ENCODE peak calls at places on chromosomes 16 and 17, in six cellular contexts. P, D, O, R, Q and Y are unnamed samples.

GRCh38 chr16:60686824-60687223 is 1349.4 kb downstream of the CDH8 start:
- DNase-seq in P (no peak), D (no peak), O (no peak), R (no peak), Q (no peak), Y (no peak)

GRCh38 chr16:64450170-64450569 is 671.7 kb downstream of the CDH11 start:
- DNase-seq in P (no peak), D (peak), O (no peak), R (no peak), Q (no peak), Y (no peak)

GRCh38 chr16:1082266-1082951 is 9.9 kb downstream of the SSTR5 start:
- DNase-seq in P (no peak), D (peak), O (no peak), R (no peak), Q (peak), Y (no peak)

GRCh38 chr17:81341347-81342061 is 46.4 kb upstream of the SLC38A10 start:
- DNase-seq in P (peak), D (no peak), O (no peak), R (no peak), Q (no peak), Y (no peak)

GRCh38 chr16:4313563-4314531 is 2.0 kb upstream of the GLIS2 start:
- DNase-seq in P (no peak), D (no peak), O (no peak), R (no peak), Q (peak), Y (no peak)

GRCh38 chr16:24409045-24409444 is 130.3 kb upstream of the RBBP6 start:
- DNase-seq in P (no peak), D (no peak), O (no peak), R (peak), Q (no peak), Y (no peak)

GRCh38 chr16:57028086-57028485 is 38.7 kb downstream of the NLRC5 start:
- DNase-seq in P (no peak), D (no peak), O (no peak), R (no peak), Q (no peak), Y (no peak)

GRCh38 chr16:68676113-68676860 is 31.2 kb downstream of the CDH3 start:
- DNase-seq in P (no peak), D (no peak), O (no peak), R (no peak), Q (no peak), Y (no peak)

GRCh38 chr17:51435171-51435552 is 174.8 kb downstream of the UTP18 start:
- DNase-seq in P (no peak), D (no peak), O (no peak), R (no peak), Q (no peak), Y (no peak)

GRCh38 chr16:81493755-81494433 is 49.3 kb downstream of the CMIP start:
- DNase-seq in P (no peak), D (peak), O (peak), R (no peak), Q (peak), Y (no peak)

GRCh38 chr17:1486802-1487695 is 5.4 kb downstream of the MYO1C start:
- DNase-seq in P (peak), D (no peak), O (peak), R (peak), Q (peak), Y (peak)
- TF ChIP-seq POLR2A in P (no peak), D (no peak), O (no peak), R (no peak), Q (peak), Y (no peak)

GRCh38 chr17:65228734-65229390 is 91.7 kb downstream of the RGS9 start:
- DNase-seq in P (no peak), D (peak), O (no peak), R (no peak), Q (no peak), Y (no peak)

GRCh38 chr17:65227637-65228036 is 90.5 kb downstream of the RGS9 start:
- DNase-seq in P (no peak), D (no peak), O (no peak), R (no peak), Q (no peak), Y (no peak)

GRCh38 chr17:65230040-65230439 is 92.9 kb downstream of the RGS9 start:
- DNase-seq in P (no peak), D (no peak), O (no peak), R (no peak), Q (no peak), Y (no peak)

GRCh38 chr17:65229596-65229995 is 92.4 kb downstream of the RGS9 start:
- DNase-seq in P (no peak), D (no peak), O (no peak), R (no peak), Q (no peak), Y (no peak)

GRCh38 chr17:65228287-65228686 is 91.1 kb downstream of the RGS9 start:
- DNase-seq in P (no peak), D (no peak), O (no peak), R (no peak), Q (peak), Y (no peak)
- TF ChIP-seq POLR2A in P (no peak), D (no peak), O (no peak), R (no peak), Q (no peak), Y (no peak)

DNA sequence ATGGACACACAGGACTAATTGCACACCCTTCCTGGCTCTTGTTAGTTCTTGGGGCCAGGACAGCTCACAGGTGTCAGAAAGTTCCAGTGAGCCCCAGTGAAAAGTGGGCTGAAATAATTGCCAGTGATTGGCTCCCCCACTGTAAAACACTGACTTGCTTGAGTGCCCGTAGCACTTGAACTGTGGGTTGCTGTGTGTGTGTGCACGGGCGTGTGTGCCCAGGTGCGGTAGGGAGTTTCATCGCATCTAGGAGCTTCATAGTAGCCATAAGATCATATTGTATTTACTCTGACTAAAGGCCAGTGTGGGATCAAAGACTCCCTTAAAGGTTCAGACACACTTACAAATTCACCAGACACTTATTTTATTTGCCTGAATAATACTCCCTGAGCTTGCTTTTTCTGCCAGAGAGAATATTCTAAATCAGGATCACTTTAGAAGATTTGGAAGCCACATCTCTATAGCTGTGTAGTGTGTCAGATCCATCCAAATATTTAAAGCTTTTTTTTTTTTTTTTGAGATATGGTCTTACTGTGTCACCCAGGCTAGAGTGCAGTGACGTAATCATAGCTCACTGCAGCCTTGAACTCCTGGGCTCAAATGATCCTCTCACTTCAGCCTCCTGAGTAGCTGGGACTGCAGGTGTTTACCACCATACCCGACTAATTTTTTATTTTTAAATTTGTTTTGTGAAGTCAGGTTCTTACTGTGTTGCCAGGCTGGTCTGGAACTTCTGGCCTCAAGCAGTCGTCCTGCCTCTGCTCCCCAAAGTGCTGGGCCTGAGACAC is 11.4 kb downstream of the UNK start:
- DNase-seq in P (no peak), D (no peak), O (no peak), R (peak), Q (no peak), Y (no peak)
- TF ChIP-seq POLR2A in P (no peak), D (no peak), O (no peak), R (no peak), Q (no peak), Y (no peak)

GRCh38 chr17:8900626-8901585 is 33.4 kb upstream of the PIK3R6 start:
- DNase-seq in P (no peak), D (no peak), O (no peak), R (peak), Q (peak), Y (no peak)
- TF ChIP-seq POLR2A in P (no peak), D (no peak), O (no peak), R (no peak), Q (no peak), Y (no peak)

GRCh38 chr17:35578929-35579448 is 618 bp upstream of the PEX12 start:
- DNase-seq in P (no peak), D (no peak), O (no peak), R (no peak), Q (no peak), Y (no peak)

GRCh38 chr17:35578195-35578928 is at the start of gene PEX12:
- DNase-seq in P (peak), D (peak), O (peak), R (peak), Q (peak), Y (peak)

GRCh38 chr17:35577826-35578194 is 561 bp downstream of the PEX12 start:
- DNase-seq in P (no peak), D (peak), O (no peak), R (no peak), Q (peak), Y (no peak)

GRCh38 chr17:35575759-35576158 is 2.6 kb downstream of the PEX12 start:
- DNase-seq in P (no peak), D (no peak), O (no peak), R (no peak), Q (no peak), Y (no peak)
- TF ChIP-seq POLR2A in P (no peak), D (no peak), O (no peak), R (no peak), Q (no peak), Y (no peak)

GRCh38 chr17:7989781-7990655 is 12.4 kb upstream of the GUCY2D start:
- DNase-seq in P (peak), D (peak), O (peak), R (peak), Q (peak), Y (peak)
- TF ChIP-seq POLR2A in P (no peak), D (no peak), O (no peak), R (no peak), Q (no peak), Y (no peak)

GRCh38 chr17:44198721-44199552 is 747 bp downstream of the ATXN7L3 start:
- DNase-seq in P (peak), D (peak), O (peak), R (peak), Q (peak), Y (no peak)
- TF ChIP-seq POLR2A in P (no peak), D (no peak), O (no peak), R (no peak), Q (no peak), Y (no peak)

GRCh38 chr17:77088455-77089117 is 52.2 kb upstream of the SEC14L1 start:
- DNase-seq in P (peak), D (peak), O (peak), R (peak), Q (peak), Y (peak)
- TF ChIP-seq POLR2A in P (no peak), D (peak), O (no peak), R (no peak), Q (peak), Y (peak)